ENCODE peak calls at places on chromosomes 2 and 18, in seven cellular contexts. Q is body of pancreas, S is adrenal gland, D is right lobe of liver, V is IMR-90, J is uterus, I is NB4. X is an unnamed sample.

GRCh38 chr2:31089645-31090044 is 48.6 kb downstream of the GALNT14 start:
- DNase-seq in Q (no peak), S (no peak), D (no peak), V (no peak), J (no peak), I (no peak), X (no peak)

GRCh38 chr2:221612171-221612570 is 40.1 kb upstream of the EPHA4 start:
- DNase-seq in Q (no peak), S (no peak), D (no peak), V (no peak), J (no peak), I (no peak), X (no peak)

GRCh38 chr2:69893684-69894481 is at the start of gene SNRNP27:
- DNase-seq in Q (peak; percentile 82), S (peak; percentile 90), D (peak; percentile 79), V (peak; percentile 83), J (peak; percentile 74), I (peak; percentile 88), X (peak; percentile 96)

GRCh38 chr2:123738643-123739042 is 286.4 kb upstream of the CNTNAP5 start:
- DNase-seq in Q (no peak), S (no peak), D (no peak), V (no peak), J (no peak), I (peak; percentile 4), X (no peak)

GRCh38 chr18:22424564-22424963 is 6.8 kb upstream of the CTAGE1 start:
- DNase-seq in Q (no peak), S (no peak), D (peak; percentile 88), V (no peak), J (no peak), I (no peak), X (no peak)

GRCh38 chr2:119024152-119024551 is 82.2 kb downstream of the MARCO start:
- DNase-seq in Q (no peak), S (peak; percentile 40), D (no peak), V (no peak), J (no peak), I (no peak), X (no peak)

GRCh38 chr2:84970956-84971798 is at the start of gene KCMF1:
- DNase-seq in Q (peak; percentile 84), S (peak; percentile 74), D (peak; percentile 92), V (peak; percentile 74), J (peak; percentile 71), I (peak; percentile 86), X (peak; percentile 95)

GRCh38 chr2:109342451-109342850 is 213.4 kb downstream of the SH3RF3 start:
- DNase-seq in Q (no peak), S (peak; percentile 38), D (peak; percentile 37), V (no peak), J (no peak), I (no peak), X (peak; percentile 72)

GRCh38 chr2:233844064-233844807 is 10.1 kb downstream of the HJURP start:
- DNase-seq in Q (no peak), S (peak; percentile 27), D (no peak), V (no peak), J (no peak), I (no peak), X (peak; percentile 62)

GRCh38 chr2:112591413-112591812 is 7.0 kb downstream of the CHCHD5 start:
- DNase-seq in Q (no peak), S (peak; percentile 11), D (no peak), V (no peak), J (no peak), I (no peak), X (no peak)

GRCh38 chr2:237323656-237324055 is 90.3 kb downstream of the COL6A3 start:
- DNase-seq in Q (no peak), S (no peak), D (no peak), V (no peak), J (no peak), I (no peak), X (no peak)

GRCh38 chr2:237320801-237321563 is 93.0 kb downstream of the COL6A3 start:
- DNase-seq in Q (peak; percentile 33), S (no peak), D (no peak), V (no peak), J (peak; percentile 78), I (no peak), X (peak; percentile 81)

GRCh38 chr2:237321746-237322145 is 92.2 kb downstream of the COL6A3 start:
- DNase-seq in Q (no peak), S (no peak), D (no peak), V (no peak), J (no peak), I (no peak), X (no peak)

GRCh38 chr2:237324446-237325236 is 89.3 kb downstream of the COL6A3 start:
- DNase-seq in Q (no peak), S (peak; percentile 73), D (no peak), V (peak; percentile 85), J (peak; percentile 56), I (no peak), X (no peak)

DNA sequence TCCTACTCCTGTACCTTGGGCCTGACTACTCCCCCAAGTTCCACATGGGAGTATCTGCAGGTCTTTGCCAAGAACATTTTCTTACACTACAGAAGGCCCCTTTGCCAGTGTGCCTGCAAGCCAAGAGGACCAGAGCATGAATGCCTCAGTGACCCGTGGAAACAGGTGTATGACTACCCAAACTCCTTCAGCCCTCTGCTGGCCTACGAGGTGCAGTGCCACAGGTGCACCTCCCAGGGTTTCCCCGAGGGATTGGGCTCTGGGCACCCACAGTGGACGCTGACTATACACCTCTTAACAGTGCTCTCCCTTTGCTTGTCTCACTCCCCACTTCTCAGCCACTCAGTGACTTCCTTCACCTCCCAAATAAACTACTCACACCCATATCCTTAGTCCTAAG is 91.4 kb downstream of the COL6A3 start:
- DNase-seq in Q (peak; percentile 42), S (peak; percentile 67), D (no peak), V (no peak), J (no peak), I (no peak), X (no peak)
- TF ChIP-seq CTCF in Q (peak; percentile 41), S (peak; percentile 18), D (peak; percentile 44), V (peak; percentile 27), J (no peak), I (peak; percentile 11), X (no peak)

DNA sequence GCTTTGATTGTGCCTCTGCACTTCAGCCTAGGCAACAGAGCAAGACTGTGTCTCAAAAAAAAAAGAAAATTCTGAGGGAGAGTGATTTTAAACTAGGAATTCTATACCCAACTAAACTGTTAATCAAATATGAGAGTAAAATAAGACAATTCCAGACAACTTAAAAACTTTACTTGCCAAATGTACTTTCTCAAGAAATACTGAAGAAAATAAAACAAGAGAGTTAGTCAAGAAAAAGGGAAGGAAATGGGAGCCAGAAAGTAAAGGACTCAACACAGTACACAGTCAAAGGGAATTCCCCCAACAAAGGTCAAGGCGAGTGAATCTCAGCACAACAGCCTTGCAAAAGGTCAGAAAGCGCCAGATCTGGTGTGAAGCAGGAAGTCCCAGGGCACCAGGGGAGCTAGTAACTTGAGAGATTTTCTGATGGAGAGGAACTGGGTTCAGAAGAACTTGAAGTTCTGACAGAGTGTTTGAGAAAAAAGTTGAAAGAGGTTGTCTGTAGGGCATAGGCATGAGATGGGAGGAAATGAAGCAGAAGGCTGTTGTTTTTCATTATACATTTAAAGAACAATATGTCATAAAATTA is 22.6 kb upstream of the TBC1D8 start:
- DNase-seq in Q (no peak), S (no peak), D (no peak), V (no peak), J (no peak), I (peak; percentile 42), X (peak; percentile 25)
- TF ChIP-seq POLR2A in Q (no peak), S (no peak), D (no peak), V (no peak), J (no peak), I (no peak), X (no peak)

GRCh38 chr2:7098816-7099215 is 181.6 kb downstream of the RNF144A start:
- DNase-seq in Q (no peak), S (no peak), D (no peak), V (no peak), J (no peak), I (no peak), X (no peak)
- TF ChIP-seq CTCF in Q (no peak), S (no peak), D (no peak), V (no peak), J (no peak), I (no peak), X (no peak)

DNA sequence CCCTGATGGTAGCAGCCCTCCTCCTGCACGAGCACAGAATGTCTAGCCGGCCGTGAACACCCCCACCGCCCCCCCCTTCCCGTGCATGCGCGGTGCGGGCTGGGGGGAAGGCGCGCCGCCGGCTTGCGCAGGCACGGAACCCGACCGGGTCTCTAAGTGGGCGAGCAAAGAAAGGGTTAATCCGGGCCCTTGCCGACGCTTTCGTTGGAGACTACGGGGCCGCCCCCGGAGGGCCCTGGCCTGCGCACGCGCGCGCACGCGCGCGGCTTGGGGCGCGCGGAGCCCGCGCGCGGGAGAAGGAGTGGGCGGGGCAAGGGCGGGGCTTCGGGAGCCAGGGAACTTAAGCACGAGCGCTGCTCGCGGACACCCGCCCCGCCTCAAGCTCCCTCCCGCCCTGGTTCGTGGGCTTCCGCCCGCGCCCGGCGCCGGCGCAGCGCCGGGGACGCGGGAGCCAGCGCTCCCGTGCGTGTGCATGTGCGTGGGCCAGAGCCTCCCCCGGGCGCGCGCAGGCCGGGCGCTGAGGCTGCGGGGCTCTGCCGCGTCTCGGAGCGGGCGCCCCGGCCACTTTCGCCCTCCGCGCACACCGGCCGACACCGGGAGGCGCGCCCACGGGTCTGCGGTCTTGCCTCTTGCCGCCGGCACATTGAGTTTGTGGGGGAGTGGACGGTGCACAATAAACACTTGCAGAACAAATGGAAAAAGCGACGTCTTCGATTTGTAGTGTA is 617 bp upstream of the ZBTB14 start:
- DNase-seq in Q (peak; percentile 98), S (peak; percentile 98), D (peak; percentile 97), V (peak; percentile 96), J (peak; percentile 97), I (peak; percentile 94), X (peak; percentile 99)
- TF ChIP-seq POLR2A in Q (no peak), S (peak; percentile 85), D (peak; percentile 74), V (peak; percentile 42), J (peak; percentile 55), I (peak; percentile 43), X (no peak)

DNA sequence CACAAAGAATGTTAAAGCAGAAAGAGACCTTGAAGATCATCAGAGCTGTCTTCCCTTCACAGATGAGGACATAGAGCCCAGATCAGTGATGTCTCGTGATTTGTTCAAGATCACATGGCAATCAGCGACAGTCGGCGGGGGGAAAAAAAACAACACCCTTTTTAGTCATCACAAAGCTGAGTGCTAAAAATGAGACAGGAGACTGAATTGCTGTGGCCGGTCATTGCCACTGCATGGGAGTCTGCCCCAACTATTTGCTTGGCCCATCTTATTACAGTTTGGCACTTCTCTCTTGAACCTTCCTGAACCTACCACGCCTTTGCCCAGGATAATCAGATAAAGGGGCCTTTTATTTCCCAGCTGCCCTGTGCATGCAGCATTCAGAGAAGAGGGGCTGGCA is 42.7 kb downstream of the SETBP1 start:
- DNase-seq in Q (no peak), S (no peak), D (no peak), V (no peak), J (no peak), I (no peak), X (no peak)
- TF ChIP-seq CTCF in Q (no peak), S (no peak), D (no peak), V (no peak), J (no peak), I (no peak), X (no peak)